ENCODE peak calls at places on chromosomes 6 and 20, in five cellular contexts. J is thyroid gland, C is spleen, G is IMR-90, K is breast epithelium. H is an unnamed sample.

GRCh38 chr6:35736293-35736894 is 438 bp upstream of the ARMC12 start:
- DNase-seq in C (peak; percentile 94), K (peak; percentile 62), J (peak; percentile 81), G (peak; percentile 37), H (peak; percentile 69)

GRCh38 chr6:317068-317451 is 24.8 kb downstream of the DUSP22 start:
- DNase-seq in C (peak; percentile 85), K (no peak), J (no peak), G (no peak), H (no peak)

GRCh38 chr20:49887251-49887827 is 28.0 kb downstream of the SPATA2 start:
- DNase-seq in K (no peak), C (peak; percentile 83), G (peak; percentile 38), J (no peak), H (no peak)

GRCh38 chr20:5652626-5653573 is 97.3 kb upstream of the SHLD1 start:
- DNase-seq in K (no peak), C (no peak), G (peak; percentile 98), J (no peak), H (no peak)

GRCh38 chr6:129889580-129889979 is 28.5 kb upstream of the TMEM244 start:
- DNase-seq in J (no peak), C (no peak), K (no peak), G (peak; percentile 91), H (no peak)

GRCh38 chr6:161374971-161375873 is 101.4 kb upstream of the AGPAT4 start:
- DNase-seq in C (peak; percentile 84), J (peak; percentile 34), K (peak; percentile 34), G (no peak), H (peak; percentile 65)

GRCh38 chr6:5053038-5053437 is 32.1 kb upstream of the PPP1R3G start:
- DNase-seq in K (no peak), J (no peak), G (peak; percentile 71), C (no peak), H (no peak)

GRCh38 chr6:148866657-148867268 is 119.9 kb downstream of the UST start:
- DNase-seq in G (no peak), K (no peak), C (no peak), J (no peak), H (no peak)

GRCh38 chr20:58106143-58106750 is 122.2 kb downstream of the ANKRD60 start:
- DNase-seq in G (no peak), J (no peak), C (no peak), K (no peak), H (no peak)

GRCh38 chr6:2819891-2820814 is 21.5 kb downstream of the SERPINB1 start:
- DNase-seq in C (no peak), G (peak; percentile 49), K (no peak), J (no peak), H (no peak)

GRCh38 chr20:32789896-32790750 is 27.9 kb downstream of the DNMT3B start:
- DNase-seq in C (peak; percentile 91), K (peak; percentile 64), J (peak; percentile 75), G (peak; percentile 69), H (peak; percentile 74)

GRCh38 chr6:140897804-140898573 is 1234.7 kb upstream of the GJE1 start:
- DNase-seq in J (no peak), C (peak; percentile 73), G (no peak), K (no peak), H (no peak)
- TF ChIP-seq POLR2A in J (no peak), C (no peak), G (no peak), K (no peak), H (no peak)

GRCh38 chr20:62560162-62560561 is 82.1 kb upstream of the SLCO4A1 start:
- DNase-seq in C (no peak), K (no peak), G (no peak), J (no peak), H (no peak)
- H3K4me3 ChIP-seq in C (no peak overlapping the region), K (no peak overlapping the region), G (no peak overlapping the region), J (no peak overlapping the region), H (no peak overlapping the region)

GRCh38 chr20:13865825-13866351 is 81.1 kb downstream of the NDUFAF5 start:
- DNase-seq in K (no peak), C (no peak), G (no peak), J (no peak), H (no peak)
- H3K27ac ChIP-seq in K (peak overlapping the region; percentile 68), C (no peak overlapping the region), G (no peak overlapping the region), J (no peak overlapping the region), H (no peak overlapping the region)

GRCh38 chr20:22515264-22515663 is 69.1 kb downstream of the FOXA2 start:
- DNase-seq in J (no peak), C (no peak), K (no peak), G (no peak), H (no peak)

GRCh38 chr20:22512911-22513489 is 71.4 kb downstream of the FOXA2 start:
- DNase-seq in K (no peak), G (no peak), C (no peak), J (no peak), H (no peak)

GRCh38 chr20:22511943-22512910 is 72.1 kb downstream of the FOXA2 start:
- DNase-seq in K (no peak), G (no peak), C (no peak), J (no peak), H (no peak)

GRCh38 chr20:22509090-22509938 is 75.1 kb downstream of the FOXA2 start:
- DNase-seq in C (no peak), J (no peak), G (no peak), K (no peak), H (no peak)

DNA sequence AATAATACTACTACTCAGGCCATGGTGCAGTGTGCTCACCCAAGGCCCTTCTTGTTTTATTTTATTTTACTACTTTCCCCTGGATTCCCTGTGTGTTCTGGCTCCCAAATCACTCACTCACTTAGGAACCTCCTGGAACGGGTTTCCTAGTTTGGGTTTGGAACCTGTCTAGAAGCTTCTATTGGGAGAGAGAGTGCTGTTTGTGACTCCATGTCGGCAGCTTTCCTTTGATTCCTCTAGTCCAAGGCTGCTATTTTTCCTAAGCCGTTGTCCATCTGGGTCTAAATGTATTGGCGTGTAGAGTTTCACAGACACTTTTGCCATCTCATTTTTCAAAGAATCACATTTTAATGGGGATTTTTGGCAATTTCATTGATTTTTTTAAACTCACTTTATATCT is 70.8 kb downstream of the FOXA2 start:
- DNase-seq in K (no peak), G (no peak), C (no peak), J (no peak), H (no peak)
- TF ChIP-seq POLR2A in K (no peak), G (no peak), C (no peak), J (no peak), H (no peak)

H was measured in adrenal gland.